ENCODE peak calls at places on chromosome 16, in six cellular contexts. G is cardiac muscle cell; C is right atrium auricular region; H is adrenal gland; D is fibroblast of lung; I is CD4-positive, CD25-positive, alpha-beta regulatory T cell. B is an unnamed sample.

GRCh38 chr16:55503726-55504553 is 4.9 kb upstream of the LPCAT2 start:
- DNase-seq in D (no peak), G (no peak), C (no peak), H (no peak), I (no peak), B (no peak)

GRCh38 chr16:78045865-78046581 is 23.7 kb downstream of the CLEC3A start:
- DNase-seq in C (no peak), I (peak; percentile 23), H (peak; percentile 74), G (peak; percentile 68), D (peak; percentile 55), B (peak; percentile 92)

GRCh38 chr16:76277099-76278030 is at the start of gene CNTNAP4:
- DNase-seq in G (peak; percentile 8), D (peak; percentile 6), C (no peak), H (no peak), I (no peak), B (no peak)

GRCh38 chr16:89971495-89972243 is 23.1 kb downstream of the DEF8 start:
- DNase-seq in G (no peak), D (no peak), H (peak; percentile 27), I (no peak), C (no peak), B (peak; percentile 62)

GRCh38 chr16:21159281-21159951 is 942 bp downstream of the LDAF1 start:
- DNase-seq in D (peak; percentile 10), H (peak; percentile 34), C (no peak), I (peak; percentile 19), G (no peak), B (peak; percentile 84)

GRCh38 chr16:245105-245504 is 10.5 kb downstream of the FAM234A start:
- DNase-seq in G (no peak), C (no peak), D (no peak), I (no peak), H (no peak), B (no peak)

GRCh38 chr16:31010943-31011342 is 505 bp upstream of the STX1B start:
- DNase-seq in H (no peak), D (no peak), G (no peak), C (no peak), I (no peak), B (no peak)

GRCh38 chr16:88926374-88926990 is 50.5 kb downstream of the CBFA2T3 start:
- DNase-seq in C (no peak), I (no peak), H (peak; percentile 91), G (no peak), D (no peak), B (no peak)

GRCh38 chr16:67995423-67995822 is 3.9 kb downstream of the DPEP2 start:
- DNase-seq in D (no peak), C (no peak), I (no peak), G (no peak), H (no peak), B (no peak)

GRCh38 chr16:54946909-54947308 is 16.2 kb downstream of the IRX5 start:
- DNase-seq in H (no peak), G (no peak), I (no peak), C (no peak), D (no peak), B (no peak)

GRCh38 chr16:79009911-79010310 is 590.6 kb downstream of the MAF start:
- DNase-seq in C (no peak), I (no peak), G (no peak), D (no peak), H (no peak), B (no peak)

GRCh38 chr16:8120001-8120400 is 470.3 kb downstream of the TMEM114 start:
- DNase-seq in I (no peak), H (no peak), D (no peak), C (no peak), G (no peak), B (no peak)

GRCh38 chr16:11687606-11688519 is 19.6 kb downstream of the SNN start:
- DNase-seq in C (peak; percentile 32), D (no peak), H (no peak), I (no peak), G (no peak), B (no peak)

GRCh38 chr16:57358527-57359095 is at the start of gene CCL22:
- DNase-seq in C (no peak), D (no peak), H (no peak), G (no peak), I (peak; percentile 17), B (no peak)

GRCh38 chr16:84397090-84397489 is 28.8 kb downstream of the ATP2C2 start:
- DNase-seq in C (no peak), D (no peak), H (no peak), G (no peak), I (no peak), B (no peak)

GRCh38 chr16:89599451-89599858 is 14.0 kb upstream of the DPEP1 start:
- DNase-seq in D (no peak), I (peak; percentile 32), H (no peak), C (no peak), G (no peak), B (no peak)

GRCh38 chr16:85655216-85656129 is 33.3 kb downstream of the GINS2 start:
- DNase-seq in C (no peak), I (no peak), D (no peak), G (no peak), H (no peak), B (no peak)
- H3K4me1 ChIP-seq in C (no peaks in the 10 kb centered on the region), I (no peaks in the 10 kb centered on the region), D (peaks cover 10% of the 10 kb centered on the region), G (peaks cover 15% of the 10 kb centered on the region), H (peaks cover 42% of the 10 kb centered on the region), B (no peaks in the 10 kb centered on the region)

GRCh38 chr16:85605912-85606841 is 6.9 kb upstream of the GSE1 start:
- DNase-seq in G (no peak), D (no peak), I (no peak), H (no peak), C (no peak), B (no peak)
- H3K27me3 ChIP-seq in G (no peaks in the 10 kb centered on the region), D (no peaks in the 10 kb centered on the region), I (no peaks in the 10 kb centered on the region), H (no peaks in the 10 kb centered on the region), C (no peaks in the 10 kb centered on the region), B (no peaks in the 10 kb centered on the region)

GRCh38 chr16:10558305-10558704 is 22.1 kb downstream of the EMP2 start:
- DNase-seq in C (no peak), H (no peak), D (no peak), I (no peak), G (no peak), B (no peak)
- H3K4me1 ChIP-seq in C (no peaks in the 10 kb centered on the region), H (peaks cover 21% of the 10 kb centered on the region), D (peaks cover 9% of the 10 kb centered on the region), I (no peaks in the 10 kb centered on the region), G (peaks cover 4% of the 10 kb centered on the region), B (no peaks in the 10 kb centered on the region)

DNA sequence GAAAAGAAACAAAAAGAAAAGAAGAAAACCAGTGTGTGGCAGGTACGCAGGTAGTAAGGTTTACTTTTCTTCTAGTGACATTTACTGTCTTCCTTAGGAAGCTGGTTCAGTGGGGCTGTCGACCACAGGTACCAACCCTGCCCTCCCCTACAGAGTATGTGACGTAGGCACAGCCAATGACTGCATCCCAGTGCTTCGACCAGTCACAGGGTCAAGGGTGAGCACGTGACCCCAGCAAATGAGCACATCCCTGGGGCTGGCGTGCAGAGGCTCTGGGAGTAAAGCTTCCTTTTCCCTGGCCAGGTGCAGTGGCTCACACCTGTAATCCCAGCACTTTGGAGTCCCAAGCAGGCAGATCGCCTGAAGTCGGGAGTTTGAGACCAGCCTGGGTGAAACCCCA is 38.9 kb upstream of the PLCG2 start:
- DNase-seq in H (peak; percentile 25), D (no peak), I (no peak), G (no peak), C (no peak), B (no peak)
- H3K27me3 ChIP-seq in H (no peaks in the 10 kb centered on the region), D (peaks cover 2% of the 10 kb centered on the region), I (no peaks in the 10 kb centered on the region), G (no peaks in the 10 kb centered on the region), C (no peaks in the 10 kb centered on the region), B (no peaks in the 10 kb centered on the region)

DNA sequence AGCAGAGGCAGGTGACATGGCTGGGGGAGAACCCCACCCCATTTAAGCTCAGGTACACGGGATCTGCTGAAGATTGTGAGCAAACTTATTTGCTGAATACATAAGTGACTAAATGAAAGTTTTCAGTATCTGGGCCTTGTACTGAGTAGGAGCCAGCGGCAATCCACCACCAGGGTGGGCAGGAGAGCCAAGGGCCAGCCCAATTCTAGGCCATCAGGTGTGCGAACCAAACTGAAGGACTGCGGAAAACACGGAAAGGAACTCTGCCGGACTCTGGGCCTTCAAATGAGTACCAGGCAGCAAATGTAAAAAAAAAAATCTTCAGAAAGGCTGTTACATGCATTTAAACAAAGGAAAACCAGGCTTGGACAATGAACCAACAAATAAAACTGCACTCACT is 19.7 kb downstream of the ARHGAP17 start:
- DNase-seq in H (no peak), D (no peak), I (no peak), G (no peak), C (no peak), B (no peak)
- H3K4me1 ChIP-seq in H (peaks cover 49% of the 10 kb centered on the region), D (peaks cover 37% of the 10 kb centered on the region), I (peaks cover 14% of the 10 kb centered on the region), G (peaks cover 21% of the 10 kb centered on the region), C (no peaks in the 10 kb centered on the region), B (peaks cover 2% of the 10 kb centered on the region)

GRCh38 chr16:81467815-81468214 is 23.2 kb downstream of the CMIP start:
- DNase-seq in D (no peak), H (no peak), C (no peak), G (no peak), I (no peak), B (no peak)
- H3K27me3 ChIP-seq in D (no peaks in the 10 kb centered on the region), H (no peaks in the 10 kb centered on the region), C (no peaks in the 10 kb centered on the region), G (no peaks in the 10 kb centered on the region), I (no peaks in the 10 kb centered on the region), B (no peaks in the 10 kb centered on the region)

DNA sequence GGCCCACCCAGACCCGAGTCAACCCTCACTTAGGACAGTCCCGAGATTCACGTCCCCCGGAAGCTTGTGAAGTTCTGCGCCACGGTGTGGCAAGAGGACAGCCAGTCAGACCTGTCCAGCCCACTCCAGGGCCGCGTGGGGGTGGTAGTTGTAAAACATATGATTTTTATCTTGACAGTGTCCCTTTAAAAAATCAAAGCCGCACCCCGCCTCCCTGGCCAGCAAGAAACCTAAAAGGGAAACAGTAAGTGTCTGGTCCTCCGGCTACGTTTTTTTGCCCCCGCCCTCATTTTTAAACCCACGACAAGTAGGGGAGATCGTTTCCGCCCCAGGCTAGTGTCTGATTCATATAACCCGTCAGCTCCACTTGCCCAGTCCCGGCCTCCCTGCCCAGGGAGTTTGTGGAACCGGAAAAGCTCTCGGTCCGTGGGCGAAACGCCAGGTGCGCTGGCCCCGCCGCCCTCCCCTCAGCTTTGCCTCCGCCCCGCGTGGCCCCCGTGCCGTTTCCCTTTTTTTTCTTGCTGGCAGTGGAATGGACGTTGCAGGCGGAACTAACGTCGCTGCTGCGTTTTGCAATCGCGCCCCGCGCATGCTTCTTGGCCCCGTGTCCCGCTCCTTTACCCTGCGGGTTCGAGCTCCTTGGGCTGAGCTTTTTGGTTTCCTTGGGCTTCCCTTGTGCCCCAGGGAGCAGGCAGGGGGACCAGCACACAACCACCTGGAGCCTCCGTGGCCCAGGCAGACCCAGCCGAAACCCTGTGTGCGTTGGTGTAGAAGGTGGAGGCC is 13.3 kb upstream of the NUDT16L1 start:
- DNase-seq in H (peak; percentile 69), G (no peak), D (peak; percentile 80), I (no peak), C (peak; percentile 74), B (peak; percentile 90)
- H3K4me1 ChIP-seq in H (peaks cover 34% of the 10 kb centered on the region), G (peaks cover 13% of the 10 kb centered on the region), D (no peaks in the 10 kb centered on the region), I (peaks cover 24% of the 10 kb centered on the region), C (no peaks in the 10 kb centered on the region), B (no peaks in the 10 kb centered on the region)

B was measured in aorta.